ENCODE peak calls at places on chromosomes 1 and 21, in six cellular contexts. G is fibroblast of lung; S is CD4-positive, alpha-beta T cell; F is germinal center; Q is KBM-7; U is HTR-8/SVneo. Y is an unnamed sample.

GRCh38 chr1:42239555-42239954 is 75.0 kb upstream of the GUCA2A start:
- DNase-seq in G (no peak), S (no peak), F (no peak), Q (no peak), U (no peak), Y (no peak)

GRCh38 chr1:86156571-86157455 is at the start of gene COL24A1:
- DNase-seq in G (peak), S (no peak), F (peak), Q (peak), U (peak), Y (no peak)

GRCh38 chr1:43305461-43305860 is 4.7 kb downstream of the TIE1 start:
- DNase-seq in G (no peak), S (no peak), F (peak), Q (no peak), U (no peak), Y (no peak)

GRCh38 chr1:54413295-54413694 is 7.1 kb upstream of the SSBP3 start:
- DNase-seq in G (peak), S (no peak), F (no peak), Q (peak), U (no peak), Y (no peak)

GRCh38 chr1:205259361-205259832 is 31.7 kb downstream of the TMCC2 start:
- DNase-seq in G (peak), S (no peak), F (no peak), Q (no peak), U (no peak), Y (no peak)

GRCh38 chr1:40851643-40852042 is 10.5 kb downstream of the CITED4 start:
- DNase-seq in G (no peak), S (no peak), F (no peak), Q (no peak), U (no peak), Y (no peak)

GRCh38 chr1:165423181-165423580 is 21.7 kb downstream of the RXRG start:
- DNase-seq in G (no peak), S (no peak), F (no peak), Q (no peak), U (no peak), Y (no peak)

GRCh38 chr1:33429846-33430750 is 797 bp downstream of the PHC2 start:
- DNase-seq in G (no peak), S (no peak), F (peak), Q (peak), U (no peak), Y (peak)

GRCh38 chr1:167152192-167152876 is 58.5 kb downstream of the STYXL2 start:
- DNase-seq in G (no peak), S (no peak), F (no peak), Q (peak), U (no peak), Y (no peak)

GRCh38 chr1:204139952-204140351 is 11.9 kb downstream of the ETNK2 start:
- DNase-seq in G (no peak), S (no peak), F (no peak), Q (no peak), U (no peak), Y (no peak)

GRCh38 chr1:235648407-235648907 is 1.1 kb downstream of the GNG4 start:
- DNase-seq in G (no peak), S (no peak), F (no peak), Q (no peak), U (no peak), Y (no peak)

GRCh38 chr1:162709870-162710269 is 77.6 kb downstream of the DDR2 start:
- DNase-seq in G (no peak), S (no peak), F (no peak), Q (no peak), U (no peak), Y (no peak)

GRCh38 chr1:230429072-230429735 is 3.1 kb upstream of the PGBD5 start:
- DNase-seq in G (no peak), S (no peak), F (no peak), Q (peak), U (no peak), Y (no peak)

GRCh38 chr1:29136463-29136915 is 12.8 kb upstream of the TMEM200B start:
- DNase-seq in G (no peak), S (no peak), F (no peak), Q (peak), U (no peak), Y (no peak)

GRCh38 chr1:112092656-112093371 is 103.3 kb upstream of the KCND3 start:
- DNase-seq in G (no peak), S (no peak), F (no peak), Q (no peak), U (no peak), Y (no peak)

GRCh38 chr21:42051788-42052187 is 19.3 kb upstream of the UMODL1 start:
- DNase-seq in G (no peak), S (no peak), F (no peak), Q (peak), U (no peak), Y (no peak)

GRCh38 chr1:221715321-221716169 is 26.3 kb downstream of the DUSP10 start:
- DNase-seq in G (peak), S (no peak), F (no peak), Q (no peak), U (no peak), Y (no peak)

GRCh38 chr21:28272272-28272992 is 720.2 kb downstream of the LTN1 start:
- DNase-seq in G (peak), S (no peak), F (no peak), Q (no peak), U (no peak), Y (no peak)

GRCh38 chr1:233217832-233218231 is 77.7 kb downstream of the PCNX2 start:
- DNase-seq in G (no peak), S (no peak), F (no peak), Q (no peak), U (no peak), Y (no peak)

GRCh38 chr1:47650205-47650604 is 212.4 kb downstream of the FOXD2 start:
- DNase-seq in G (peak), S (no peak), F (no peak), Q (no peak), U (peak), Y (no peak)

GRCh38 chr1:17488977-17489739 is 49.7 kb upstream of the RCC2 start:
- DNase-seq in G (peak), S (no peak), F (no peak), Q (no peak), U (no peak), Y (no peak)

GRCh38 chr1:11838349-11839272 is 9.0 kb downstream of the NPPA start:
- DNase-seq in G (peak), S (peak), F (peak), Q (peak), U (peak), Y (peak)

GRCh38 chr1:182065126-182065845 is 3.8 kb upstream of the ZNF648 start:
- DNase-seq in G (no peak), S (no peak), F (no peak), Q (no peak), U (no peak), Y (no peak)

GRCh38 chr1:172954476-172955150 is 96.1 kb downstream of the TNFSF18 start:
- DNase-seq in G (no peak), S (no peak), F (no peak), Q (no peak), U (no peak), Y (no peak)

GRCh38 chr1:100362821-100363466 is 10.6 kb downstream of the CDC14A start:
- DNase-seq in G (no peak), S (no peak), F (no peak), Q (no peak), U (no peak), Y (no peak)

GRCh38 chr1:225658041-225658440 is 5.1 kb upstream of the ENAH start:
- DNase-seq in G (peak), S (no peak), F (no peak), Q (no peak), U (no peak), Y (no peak)

GRCh38 chr1:93437976-93438605 is 9.8 kb upstream of the FNBP1L start:
- DNase-seq in G (peak), S (no peak), F (peak), Q (peak), U (peak), Y (peak)

GRCh38 chr1:218426343-218426657 is 81.2 kb downstream of the TGFB2 start:
- DNase-seq in G (peak), S (no peak), F (no peak), Q (no peak), U (no peak), Y (no peak)

GRCh38 chr1:28682840-28683239 is 14.3 kb downstream of the GMEB1 start:
- DNase-seq in G (no peak), S (no peak), F (no peak), Q (no peak), U (no peak), Y (no peak)

GRCh38 chr1:219062161-219062560 is 111.5 kb upstream of the LYPLAL1 start:
- DNase-seq in G (no peak), S (no peak), F (no peak), Q (no peak), U (no peak), Y (no peak)

GRCh38 chr1:50110656-50111055 is 1.9 kb downstream of the ELAVL4 start:
- DNase-seq in G (no peak), S (no peak), F (no peak), Q (no peak), U (no peak), Y (no peak)

GRCh38 chr1:12453400-12454343 is 164.3 kb downstream of the DHRS3 start:
- DNase-seq in G (no peak), S (peak), F (no peak), Q (no peak), U (no peak), Y (no peak)

GRCh38 chr1:177385760-177386698 is 215.3 kb downstream of the BRINP2 start:
- DNase-seq in G (no peak), S (no peak), F (no peak), Q (no peak), U (no peak), Y (no peak)

GRCh38 chr1:115189814-115190541 is 100.7 kb upstream of the TSPAN2 start:
- DNase-seq in G (peak), S (no peak), F (no peak), Q (peak), U (peak), Y (no peak)

GRCh38 chr1:109763646-109764415 is at the start of gene EPS8L3:
- DNase-seq in G (no peak), S (peak), F (no peak), Q (no peak), U (no peak), Y (no peak)

GRCh38 chr1:82934069-82934468 is 1064.9 kb downstream of the TTLL7 start:
- DNase-seq in G (no peak), S (no peak), F (no peak), Q (no peak), U (no peak), Y (no peak)

GRCh38 chr1:23958810-23959460 is 693 bp upstream of the PNRC2 start:
- DNase-seq in G (peak), S (peak), F (peak), Q (peak), U (peak), Y (peak)